ENCODE peak calls at places on chromosomes 5 and 9, in five cellular contexts. I is H9, O is aorta, E is uterus, U is DND-41. S is an unnamed sample. For H3K4me1 and H3K27me3, the result is how much of the 10 kb centered on the place peaks cover.

GRCh38 chr5:102758576-102758975 is 3.5 kb downstream of the PAM start:
- DNase-seq in O (no peak), E (no peak), I (no peak), U (no peak), S (no peak)

GRCh38 chr5:5421149-5421960 is 1.1 kb upstream of the ICE1 start:
- DNase-seq in U (peak), O (no peak), I (no peak), E (no peak), S (peak)

GRCh38 chr9:83346655-83347393 is 191.4 kb downstream of the FRMD3 start:
- DNase-seq in O (no peak), I (no peak), E (no peak), U (no peak), S (no peak)

GRCh38 chr9:136623849-136624183 is 38.9 kb upstream of the EGFL7 start:
- DNase-seq in U (peak), I (no peak), O (no peak), E (no peak), S (no peak)

GRCh38 chr5:151745071-151745705 is 13.2 kb downstream of the ATOX1 start:
- DNase-seq in E (peak), O (peak), U (no peak), I (no peak), S (no peak)

GRCh38 chr5:66356011-66356565 is 212.0 kb downstream of the SREK1 start:
- DNase-seq in E (no peak), U (no peak), I (no peak), O (no peak), S (no peak)

GRCh38 chr9:94899464-94900221 is 173.1 kb downstream of the AOPEP start:
- DNase-seq in O (no peak), E (no peak), I (no peak), U (no peak), S (no peak)

GRCh38 chr5:83029912-83030311 is 47.3 kb downstream of the TMEM167A start:
- DNase-seq in E (no peak), U (no peak), I (no peak), O (no peak), S (peak)

GRCh38 chr5:108167174-108167573 is 214.7 kb downstream of the FBXL17 start:
- DNase-seq in E (no peak), I (no peak), U (no peak), O (no peak), S (no peak)

GRCh38 chr9:133187561-133188005 is 21.5 kb downstream of the OBP2B start:
- DNase-seq in U (no peak), E (no peak), O (peak), I (no peak), S (no peak)

GRCh38 chr5:176185133-176185733 is 53.0 kb upstream of the SIMC1 start:
- DNase-seq in E (no peak), I (no peak), O (no peak), U (no peak), S (no peak)

GRCh38 chr9:116000748-116001329 is 152.8 kb upstream of the PAPPA start:
- DNase-seq in I (peak), O (no peak), U (peak), E (no peak), S (peak)

GRCh38 chr5:175922192-175922885 is 45.8 kb downstream of the THOC3 start:
- DNase-seq in U (no peak), I (no peak), O (no peak), E (no peak), S (no peak)

GRCh38 chr5:65721050-65721774 is 697 bp downstream of the SGTB start:
- DNase-seq in O (peak), E (peak), U (no peak), I (peak), S (peak)

GRCh38 chr5:176994460-176995121 is 12.0 kb downstream of the UIMC1 start:
- DNase-seq in O (no peak), U (no peak), I (no peak), E (no peak), S (peak)

GRCh38 chr9:30609713-30610112 is 1774.7 kb upstream of the ACO1 start:
- DNase-seq in I (no peak), U (no peak), E (no peak), O (no peak), S (no peak)

GRCh38 chr5:83848928-83849327 is 128.3 kb upstream of the HAPLN1 start:
- DNase-seq in O (no peak), U (no peak), E (no peak), I (no peak), S (no peak)

GRCh38 chr9:98502311-98502975 is 206.3 kb downstream of the GABBR2 start:
- DNase-seq in O (no peak), E (no peak), U (no peak), I (peak), S (peak)

GRCh38 chr5:84524491-84524890 is 139.8 kb upstream of the EDIL3 start:
- DNase-seq in O (no peak), I (no peak), E (no peak), U (no peak), S (no peak)

GRCh38 chr9:20478780-20479179 is 143.5 kb downstream of the MLLT3 start:
- DNase-seq in O (no peak), I (no peak), U (no peak), E (no peak), S (no peak)

GRCh38 chr5:142597546-142598337 is 88.1 kb downstream of the FGF1 start:
- DNase-seq in O (no peak), U (no peak), I (peak), E (no peak), S (peak)

GRCh38 chr5:71757590-71758543 is 38.8 kb downstream of the CARTPT start:
- DNase-seq in I (peak), O (peak), U (peak), E (peak), S (peak)

GRCh38 chr9:27053369-27054057 is 48.0 kb upstream of the LRRC19 start:
- DNase-seq in E (no peak), I (no peak), U (no peak), O (no peak), S (no peak)

GRCh38 chr9:78189461-78189860 is 46.4 kb upstream of the CEP78 start:
- DNase-seq in E (no peak), O (no peak), I (no peak), U (no peak), S (no peak)

GRCh38 chr5:169670769-169671525 is 33.9 kb downstream of the DOCK2 start:
- DNase-seq in E (no peak), I (no peak), O (no peak), U (no peak), S (peak)

GRCh38 chr5:153562189-153562588 is 71.7 kb downstream of the GRIA1 start:
- DNase-seq in U (no peak), E (no peak), O (no peak), I (no peak), S (peak)

GRCh38 chr5:175390352-175391083 is 53.5 kb downstream of the DRD1 start:
- DNase-seq in E (no peak), U (no peak), O (no peak), I (no peak), S (no peak)

GRCh38 chr5:94693043-94693822 is 74.8 kb downstream of the SLF1 start:
- DNase-seq in I (no peak), O (no peak), U (no peak), E (no peak), S (peak)

GRCh38 chr9:129886226-129887174 is 51.2 kb downstream of the USP20 start:
- DNase-seq in O (no peak), E (no peak), I (peak), U (peak), S (no peak)
- H3K4me1 ChIP-seq in O (under half), E (under half), I (under half), U (half or more), S (under half)

GRCh38 chr9:113785334-113785733 is 90.8 kb upstream of the ZNF618 start:
- DNase-seq in E (no peak), U (no peak), O (no peak), I (no peak), S (no peak)
- H3K27me3 ChIP-seq in E (under half), U (under half), O (under half), I (under half), S (under half)

DNA sequence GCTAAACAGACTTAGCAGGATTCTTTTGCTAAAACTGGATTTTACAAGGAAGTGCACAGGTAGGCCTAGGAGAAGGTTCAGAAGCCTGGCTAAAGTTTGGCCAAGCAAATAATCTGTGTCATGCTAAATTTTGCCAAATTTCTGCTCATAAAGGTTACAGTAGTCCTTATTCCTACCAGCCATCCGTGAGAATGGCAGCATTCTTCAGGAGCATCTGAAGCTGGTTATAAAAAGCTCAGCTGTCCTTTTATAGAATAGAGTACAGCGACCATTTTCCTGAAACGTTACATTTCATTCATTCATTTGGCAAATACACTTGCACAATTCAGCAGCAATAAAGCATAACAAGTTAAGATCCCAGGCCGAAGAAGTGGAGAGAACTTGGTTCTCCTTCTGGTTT is 6.9 kb downstream of the GSN start:
- DNase-seq in O (no peak), I (no peak), U (no peak), E (no peak), S (no peak)
- H3K4me1 ChIP-seq in O (under half), I (under half), U (under half), E (under half), S (under half)

DNA sequence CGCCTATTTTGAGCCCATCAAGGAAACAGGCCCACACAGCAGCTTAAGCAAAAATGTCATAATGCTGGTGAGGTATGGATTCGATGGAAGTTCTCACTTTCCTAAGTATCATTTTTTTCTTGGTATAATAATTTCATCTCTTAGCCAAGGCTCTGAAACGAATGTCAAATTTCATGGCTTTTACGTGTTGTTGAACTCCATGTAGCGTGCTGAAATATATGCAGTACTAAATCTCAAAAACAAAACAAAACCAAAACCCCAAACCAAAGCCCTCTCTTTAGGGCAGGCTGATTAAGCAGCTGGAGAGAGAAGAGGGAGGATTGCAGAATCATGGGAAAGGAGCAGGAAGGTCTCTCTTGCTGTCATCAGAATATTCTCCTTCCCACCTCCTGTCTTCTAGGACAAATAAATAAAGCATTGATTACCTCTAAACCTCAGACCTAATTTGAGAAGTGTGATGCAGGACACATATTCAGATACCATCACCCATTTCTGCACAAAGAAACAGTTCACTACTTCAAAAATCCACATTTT is 58.3 kb downstream of the TMEM174 start:
- DNase-seq in E (no peak), I (no peak), U (no peak), O (no peak), S (no peak)
- H3K27me3 ChIP-seq in E (under half), I (half or more), U (under half), O (under half), S (under half)

DNA sequence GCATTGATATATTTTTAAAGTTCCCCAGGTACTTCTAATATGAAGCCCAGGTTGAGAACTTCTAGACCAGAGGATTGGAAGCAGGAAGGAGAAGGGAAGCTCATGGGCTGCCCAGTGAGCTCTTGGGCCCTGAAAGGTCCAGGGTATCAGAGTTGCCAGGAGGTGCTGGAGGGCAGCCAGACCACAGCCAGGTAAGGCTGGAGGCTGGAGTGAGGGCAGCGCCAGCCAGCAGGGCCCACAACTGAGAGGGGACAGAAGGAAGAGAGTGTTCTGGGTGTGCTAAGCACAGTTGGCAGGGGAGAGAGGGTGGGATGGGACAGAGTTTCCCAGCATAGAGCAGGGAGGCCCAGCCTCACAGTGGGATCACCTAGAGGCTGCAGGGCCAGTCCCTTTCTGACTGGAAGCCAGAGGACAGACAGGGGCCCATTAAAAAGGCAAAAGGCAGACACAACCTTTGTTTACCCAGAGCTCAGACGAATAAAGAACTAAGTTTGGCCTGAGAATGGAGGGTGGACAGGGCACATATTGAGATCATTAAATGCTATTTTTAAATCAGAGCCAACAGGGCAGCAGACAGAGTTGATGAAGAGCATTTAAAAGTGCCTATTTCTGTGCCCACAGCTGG is 94.9 kb downstream of the PDE8B start:
- DNase-seq in I (no peak), O (no peak), E (no peak), U (no peak), S (no peak)
- H3K4me1 ChIP-seq in I (under half), O (under half), E (under half), U (under half), S (under half)

DNA sequence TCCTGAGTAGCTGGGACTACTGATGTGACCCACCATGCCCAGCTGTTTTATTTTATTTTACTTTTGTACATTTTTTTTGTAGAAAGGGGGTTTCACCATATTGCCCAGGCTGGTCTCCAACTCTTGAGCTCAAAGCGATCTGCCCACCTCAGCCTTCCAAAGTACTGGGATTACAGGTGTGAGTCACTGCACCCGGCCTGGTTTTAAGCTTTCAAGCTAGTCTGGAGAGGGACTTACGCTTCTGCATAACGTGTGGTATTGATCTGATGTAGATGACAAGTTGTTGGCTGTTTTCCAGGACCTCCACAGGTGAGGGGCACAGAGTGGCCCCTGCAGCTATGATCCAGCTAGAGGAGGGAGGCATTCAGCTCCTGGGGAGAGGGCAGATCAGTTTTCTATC is 6.8 kb upstream of the CCL21 start:
- DNase-seq in I (no peak), E (no peak), U (no peak), O (no peak), S (no peak)
- H3K27me3 ChIP-seq in I (under half), E (under half), U (under half), O (under half), S (under half)